ENCODE peak calls at places on chromosomes 16 and 17, in five cellular contexts. S is ureter, N is stomach, A is sciatic nerve, P is KBM-7. Z is an unnamed sample.

GRCh38 chr17:44623070-44623725 is 33.1 kb upstream of the MEIOC start:
- DNase-seq in N (no peak), P (no peak), S (no peak), A (no peak), Z (no peak)

GRCh38 chr16:88686439-88687253 is at the start of gene SNAI3:
- DNase-seq in A (peak), N (peak), S (peak), P (peak), Z (peak)

GRCh38 chr17:80941171-80941570 is 50.5 kb upstream of the CHMP6 start:
- DNase-seq in S (no peak), N (no peak), A (peak), P (no peak), Z (no peak)

GRCh38 chr17:7477392-7478275 is 1.8 kb downstream of the ZBTB4 start:
- DNase-seq in P (peak), S (no peak), N (peak), A (peak), Z (no peak)

GRCh38 chr17:1521067-1521466 is 4.7 kb upstream of the INPP5K start:
- DNase-seq in P (no peak), S (no peak), A (no peak), N (no peak), Z (no peak)

GRCh38 chr17:58189436-58190146 is 2.9 kb upstream of the EPX start:
- DNase-seq in N (peak), S (peak), A (no peak), P (peak), Z (no peak)

GRCh38 chr17:81429353-81429774 is 34.1 kb downstream of the BAHCC1 start:
- DNase-seq in P (no peak), A (peak), S (peak), N (peak), Z (no peak)

GRCh38 chr17:44108440-44109311 is 14.8 kb downstream of the HDAC5 start:
- DNase-seq in P (no peak), A (peak), S (peak), N (peak), Z (no peak)

GRCh38 chr17:2962729-2963128 is 100.7 kb downstream of the OR1D5 start:
- DNase-seq in N (no peak), S (peak), A (no peak), P (no peak), Z (no peak)

GRCh38 chr17:64554028-64554637 is 47.4 kb downstream of the CEP95 start:
- DNase-seq in N (no peak), S (no peak), A (no peak), P (no peak), Z (no peak)